ENCODE peak calls at places on chromosomes 7 and 10, in five cellular contexts. T is endothelial cell of umbilical vein, E is tibial artery, Q is A549, U is kidney. A is an unnamed sample.

GRCh38 chr7:34333925-34334324 is 324.1 kb upstream of the NPSR1 start:
- DNase-seq in T (no peak), E (no peak), Q (no peak), U (no peak), A (no peak)

GRCh38 chr10:60798031-60798430 is 19.8 kb downstream of the CDK1 start:
- DNase-seq in T (no peak), E (no peak), Q (peak), U (no peak), A (no peak)

GRCh38 chr10:112689327-112689726 is 242.3 kb downstream of the VTI1A start:
- DNase-seq in T (peak), E (no peak), Q (peak), U (no peak), A (no peak)

GRCh38 chr7:33061282-33061928 is 1.2 kb downstream of the NT5C3A start:
- DNase-seq in T (no peak), E (no peak), Q (no peak), U (no peak), A (no peak)

GRCh38 chr10:34024708-34025425 is 690.4 kb upstream of the NRP1 start:
- DNase-seq in T (no peak), E (peak), Q (peak), U (no peak), A (no peak)

GRCh38 chr7:156473476-156474240 is 166.9 kb upstream of the RNF32 start:
- DNase-seq in T (peak), E (no peak), Q (peak), U (no peak), A (no peak)

GRCh38 chr10:78651287-78651686 is 417.5 kb upstream of the ZMIZ1 start:
- DNase-seq in T (no peak), E (no peak), Q (no peak), U (no peak), A (no peak)

GRCh38 chr10:110516815-110517492 is 19.2 kb downstream of the DUSP5 start:
- DNase-seq in T (no peak), E (no peak), Q (no peak), U (no peak), A (no peak)

GRCh38 chr10:4661572-4662255 is 164.3 kb upstream of the AKR1E2 start:
- DNase-seq in T (no peak), E (peak), Q (no peak), U (no peak), A (peak)

GRCh38 chr7:2926898-2927405 is 82.8 kb upstream of the GNA12 start:
- DNase-seq in T (no peak), E (peak), Q (no peak), U (peak), A (peak)

GRCh38 chr7:132865766-132866531 is 215.9 kb downstream of the CHCHD3 start:
- DNase-seq in T (peak), E (no peak), Q (no peak), U (no peak), A (no peak)

GRCh38 chr7:18574676-18575075 is 79.1 kb downstream of the HDAC9 start:
- DNase-seq in T (no peak), E (no peak), Q (no peak), U (peak), A (no peak)

GRCh38 chr7:18572885-18573284 is 77.3 kb downstream of the HDAC9 start:
- DNase-seq in T (no peak), E (no peak), Q (no peak), U (no peak), A (no peak)

GRCh38 chr7:18575989-18576572 is 80.5 kb downstream of the HDAC9 start:
- DNase-seq in T (no peak), E (no peak), Q (no peak), U (no peak), A (no peak)

GRCh38 chr7:18574235-18574540 is 78.6 kb downstream of the HDAC9 start:
- DNase-seq in T (no peak), E (no peak), Q (no peak), U (no peak), A (no peak)

DNA sequence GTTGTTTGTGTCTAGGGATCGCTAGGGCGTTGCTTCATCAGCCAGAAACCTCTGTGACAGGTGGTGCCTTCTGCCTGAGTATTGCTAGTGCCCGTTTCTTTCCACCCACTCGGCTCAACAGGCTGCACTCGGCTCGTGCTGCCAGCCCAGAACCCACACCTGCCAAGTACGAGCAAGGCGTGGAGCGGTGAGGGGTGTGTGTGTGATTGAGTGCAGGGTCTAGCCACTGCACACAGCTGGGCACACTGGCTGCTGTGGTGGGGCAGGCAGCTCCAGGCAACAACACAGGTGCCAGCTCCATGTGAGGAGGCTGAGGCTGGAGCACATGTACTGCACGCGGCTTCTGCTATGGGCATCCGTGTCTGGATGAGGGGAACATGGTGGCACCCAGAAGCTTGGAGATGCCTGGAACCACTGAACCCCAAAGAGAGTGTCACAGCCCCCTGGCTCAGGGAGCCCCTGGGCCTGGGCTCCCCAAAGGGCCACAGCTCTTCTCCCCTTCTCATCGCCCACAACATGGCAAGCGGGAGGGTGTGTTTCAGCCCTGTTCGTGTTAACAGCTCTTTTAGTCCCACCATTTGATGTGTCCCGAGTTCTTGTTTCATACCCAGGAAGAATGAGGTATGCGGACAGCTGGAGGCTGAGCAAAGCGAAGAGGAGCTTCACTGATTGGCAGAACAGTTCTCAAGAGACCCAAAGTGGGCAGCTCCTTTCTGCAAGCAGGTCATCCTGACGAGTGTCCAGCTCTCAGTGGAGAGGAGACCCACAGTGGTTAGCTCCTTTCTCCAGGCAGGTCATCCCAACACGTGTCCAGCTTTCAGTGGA is 78.1 kb downstream of the HDAC9 start:
- DNase-seq in T (no peak), E (no peak), Q (no peak), U (peak), A (no peak)
- H3K27ac ChIP-seq in T (no peak), E (no peak), Q (no peak), U (no peak), A (no peak)

DNA sequence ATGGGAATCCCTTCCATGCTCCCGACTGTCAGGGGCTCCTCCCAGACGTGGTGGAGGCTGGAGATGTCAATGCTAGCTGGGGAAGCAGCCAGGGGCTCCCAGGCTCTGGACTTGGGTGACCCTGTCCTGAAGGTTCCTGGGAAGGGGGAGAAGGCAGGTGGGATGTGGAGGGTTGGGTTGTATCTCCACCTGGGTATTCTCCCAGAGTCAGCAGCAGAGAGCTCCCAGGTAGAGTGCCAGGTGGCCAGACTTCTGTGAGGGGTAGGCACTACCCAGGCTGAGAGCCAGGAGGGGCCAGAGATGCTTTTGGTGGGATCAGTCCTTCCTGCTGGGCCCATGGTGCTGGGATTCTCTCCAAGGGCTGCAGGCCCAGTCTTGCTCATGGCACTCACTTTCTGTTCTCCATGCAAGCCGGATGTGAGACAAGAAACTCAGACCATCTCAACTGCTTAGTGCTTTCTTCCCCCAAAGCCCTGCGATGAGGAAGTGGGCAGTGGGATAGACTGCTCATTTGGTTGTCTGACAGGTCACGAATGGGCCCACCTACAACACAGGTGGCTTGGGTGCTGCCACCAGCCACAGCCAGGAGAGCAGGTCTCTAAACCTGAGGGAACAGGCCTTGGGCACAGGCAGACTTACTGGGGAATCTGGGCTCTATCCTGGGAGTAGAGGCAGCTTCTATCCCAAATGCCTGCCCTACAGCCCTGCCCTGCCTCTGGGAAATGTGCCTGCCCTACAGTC is 52.5 kb upstream of the CAMK2B start:
- DNase-seq in T (no peak), E (no peak), Q (no peak), U (no peak), A (peak)
- H3K4me3 ChIP-seq in T (no peak), E (no peak), Q (no peak), U (no peak), A (no peak)

GRCh38 chr7:157991351-157991750 is 596.3 kb downstream of the PTPRN2 start:
- DNase-seq in T (no peak), E (no peak), Q (no peak), U (peak), A (no peak)
- H3K27ac ChIP-seq in T (no peak), E (no peak), Q (no peak), U (no peak), A (no peak)

GRCh38 chr10:71213761-71214440 is 1.5 kb downstream of the UNC5B start:
- DNase-seq in T (peak), E (peak), Q (peak), U (no peak), A (peak)
- H3K4me3 ChIP-seq in T (no peak), E (peak), Q (peak), U (peak), A (peak)